ENCODE peak calls at places on chromosomes 16 and 17, in seven cellular contexts. T is mammary epithelial cell, A is suprapubic skin, S is kidney, F is cardiac fibroblast, G is RWPE1, B is PC-3. V is an unnamed sample.
A peak's percentile ranks its signal among the peaks of the same experiment; 100 is the strongest.

GRCh38 chr17:2909853-2910234 is 113.6 kb downstream of the RAP1GAP2 start:
- DNase-seq in T (no peak), A (no peak), S (no peak), F (no peak), G (no peak), B (no peak), V (no peak)

GRCh38 chr16:84266451-84266850 is 26.6 kb upstream of the KCNG4 start:
- DNase-seq in T (peak; percentile 44), A (no peak), S (no peak), F (peak; percentile 73), G (peak; percentile 62), B (peak; percentile 51), V (peak; percentile 71)

GRCh38 chr16:9128346-9129342 is 37.2 kb downstream of the HAPSTR1 start:
- DNase-seq in T (no peak), A (peak; percentile 69), S (no peak), F (no peak), G (no peak), B (no peak), V (peak; percentile 14)

GRCh38 chr16:82808036-82808435 is 181.3 kb downstream of the CDH13 start:
- DNase-seq in T (no peak), A (no peak), S (no peak), F (no peak), G (no peak), B (no peak), V (no peak)

GRCh38 chr16:55487048-55487803 is 8.2 kb downstream of the MMP2 start:
- DNase-seq in T (no peak), A (peak; percentile 86), S (no peak), F (peak; percentile 94), G (no peak), B (no peak), V (peak; percentile 53)

GRCh38 chr16:87952751-87953150 is 1.5 kb downstream of the BANP start:
- DNase-seq in T (no peak), A (no peak), S (peak; percentile 48), F (no peak), G (no peak), B (no peak), V (no peak)

GRCh38 chr17:21376835-21377690 is 906 bp downstream of the KCNJ12 start:
- DNase-seq in T (peak; percentile 23), A (no peak), S (no peak), F (peak; percentile 43), G (peak; percentile 39), B (peak; percentile 43), V (peak; percentile 11)

GRCh38 chr16:87834668-87835473 is 34.4 kb downstream of the SLC7A5 start:
- DNase-seq in T (no peak), A (no peak), S (no peak), F (no peak), G (no peak), B (no peak), V (no peak)

GRCh38 chr17:8243827-8244226 is 4.0 kb downstream of the CTC1 start:
- DNase-seq in T (no peak), A (no peak), S (peak; percentile 50), F (no peak), G (no peak), B (no peak), V (no peak)

GRCh38 chr17:9225305-9226101 is 204.2 kb downstream of the NTN1 start:
- DNase-seq in T (no peak), A (no peak), S (peak; percentile 66), F (no peak), G (no peak), B (no peak), V (no peak)

GRCh38 chr16:70579648-70580630 is 56.3 kb downstream of the SF3B3 start:
- DNase-seq in T (no peak), A (no peak), S (peak; percentile 83), F (no peak), G (no peak), B (no peak), V (no peak)

GRCh38 chr16:80997139-80997798 is 9.4 kb downstream of the CMC2 start:
- DNase-seq in T (no peak), A (no peak), S (no peak), F (peak; percentile 39), G (no peak), B (no peak), V (no peak)

GRCh38 chr16:4496305-4496704 is 20.1 kb downstream of the HMOX2 start:
- DNase-seq in T (peak; percentile 71), A (no peak), S (no peak), F (peak; percentile 59), G (peak; percentile 26), B (peak; percentile 60), V (peak; percentile 52)

GRCh38 chr17:83116783-83117555 is 37.6 kb downstream of the METRNL start:
- DNase-seq in T (no peak), A (peak; percentile 62), S (peak; percentile 43), F (no peak), G (no peak), B (no peak), V (no peak)

GRCh38 chr16:75244844-75245758 is 6.3 kb downstream of the BCAR1 start:
- DNase-seq in T (peak; percentile 94), A (no peak), S (peak; percentile 95), F (peak; percentile 97), G (peak; percentile 78), B (peak; percentile 94), V (peak; percentile 96)

GRCh38 chr16:75246504-75247205 is 4.8 kb downstream of the BCAR1 start:
- DNase-seq in T (no peak), A (no peak), S (no peak), F (peak; percentile 55), G (no peak), B (no peak), V (peak; percentile 96)

GRCh38 chr16:75241955-75242354 is 9.5 kb downstream of the BCAR1 start:
- DNase-seq in T (no peak), A (no peak), S (no peak), F (no peak), G (no peak), B (no peak), V (no peak)

GRCh38 chr16:75243667-75244224 is 7.7 kb downstream of the BCAR1 start:
- DNase-seq in T (no peak), A (no peak), S (no peak), F (no peak), G (no peak), B (no peak), V (no peak)

GRCh38 chr16:75244225-75244792 is 7.1 kb downstream of the BCAR1 start:
- DNase-seq in T (no peak), A (no peak), S (peak; percentile 89), F (peak; percentile 59), G (no peak), B (peak; percentile 27), V (no peak)
- TF ChIP-seq CTCF in T (no peak), A (no peak), S (no peak), F (no peak), G (no peak), B (no peak), V (no peak)

GRCh38 chr16:89294486-89294885 is 77.0 kb downstream of the ZNF778 start:
- DNase-seq in T (no peak), A (no peak), S (peak; percentile 59), F (no peak), G (no peak), B (no peak), V (no peak)

GRCh38 chr16:89295071-89295900 is 77.8 kb downstream of the ZNF778 start:
- DNase-seq in T (no peak), A (no peak), S (peak; percentile 78), F (no peak), G (no peak), B (no peak), V (no peak)

GRCh38 chr16:89291776-89292175 is 74.3 kb downstream of the ZNF778 start:
- DNase-seq in T (no peak), A (no peak), S (peak; percentile 51), F (no peak), G (no peak), B (no peak), V (no peak)

GRCh38 chr16:89292443-89293078 is 75.1 kb downstream of the ZNF778 start:
- DNase-seq in T (no peak), A (no peak), S (peak; percentile 53), F (no peak), G (no peak), B (no peak), V (no peak)

DNA sequence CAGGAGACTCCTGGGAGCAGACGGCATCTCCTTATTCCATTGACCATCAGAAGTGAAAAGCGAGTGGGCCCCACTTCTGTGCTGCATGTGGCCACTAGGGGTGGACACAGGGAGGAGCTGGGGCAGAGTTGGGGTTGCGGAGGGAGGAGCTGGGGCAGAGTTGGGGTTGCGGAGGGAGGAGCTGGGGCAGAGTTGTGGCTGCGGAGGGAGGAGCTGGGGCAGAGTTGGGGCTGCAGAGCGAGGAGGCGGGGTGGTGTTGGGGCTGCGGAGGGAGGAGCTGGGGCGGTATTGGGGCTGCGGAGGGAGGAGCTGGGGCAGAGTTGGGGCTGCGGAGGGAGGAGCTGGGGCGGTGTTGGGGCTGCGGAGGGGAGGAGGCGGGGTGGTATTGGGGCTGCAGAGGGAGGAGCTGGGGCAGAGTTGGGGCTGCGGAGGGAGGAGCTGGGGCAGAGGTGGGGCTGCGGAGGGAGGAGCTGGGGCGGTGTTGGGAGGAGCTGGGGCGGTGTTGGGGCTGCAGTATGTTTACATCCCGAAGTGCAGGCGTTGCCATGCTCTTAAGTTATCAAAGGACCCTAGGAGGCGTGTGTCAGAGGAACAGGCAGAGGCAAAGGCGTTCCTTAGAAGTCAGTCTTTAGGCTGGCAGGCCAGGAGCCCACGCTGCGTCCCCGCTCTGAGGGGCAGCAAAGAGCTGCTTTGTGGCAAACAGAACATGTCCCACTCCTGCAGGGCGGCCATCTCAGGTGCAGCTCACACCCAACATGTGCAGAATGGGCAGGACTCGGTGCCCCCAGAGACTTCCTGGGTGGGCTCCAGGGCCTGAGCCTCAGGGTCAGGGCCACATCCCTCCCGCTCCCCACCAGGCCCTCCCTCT is 76.0 kb downstream of the ZNF778 start:
- DNase-seq in T (no peak), A (no peak), S (peak; percentile 53), F (no peak), G (no peak), B (no peak), V (no peak)
- TF ChIP-seq CTCF in T (no peak), A (no peak), S (no peak), F (no peak), G (no peak), B (peak; percentile 21), V (peak; percentile 54)

GRCh38 chr17:72444517-72445054 is 323.8 kb downstream of the SOX9 start:
- DNase-seq in T (no peak), A (no peak), S (no peak), F (no peak), G (no peak), B (no peak), V (no peak)
- TF ChIP-seq CTCF in T (no peak), A (no peak), S (no peak), F (no peak), G (no peak), B (no peak), V (no peak)

DNA sequence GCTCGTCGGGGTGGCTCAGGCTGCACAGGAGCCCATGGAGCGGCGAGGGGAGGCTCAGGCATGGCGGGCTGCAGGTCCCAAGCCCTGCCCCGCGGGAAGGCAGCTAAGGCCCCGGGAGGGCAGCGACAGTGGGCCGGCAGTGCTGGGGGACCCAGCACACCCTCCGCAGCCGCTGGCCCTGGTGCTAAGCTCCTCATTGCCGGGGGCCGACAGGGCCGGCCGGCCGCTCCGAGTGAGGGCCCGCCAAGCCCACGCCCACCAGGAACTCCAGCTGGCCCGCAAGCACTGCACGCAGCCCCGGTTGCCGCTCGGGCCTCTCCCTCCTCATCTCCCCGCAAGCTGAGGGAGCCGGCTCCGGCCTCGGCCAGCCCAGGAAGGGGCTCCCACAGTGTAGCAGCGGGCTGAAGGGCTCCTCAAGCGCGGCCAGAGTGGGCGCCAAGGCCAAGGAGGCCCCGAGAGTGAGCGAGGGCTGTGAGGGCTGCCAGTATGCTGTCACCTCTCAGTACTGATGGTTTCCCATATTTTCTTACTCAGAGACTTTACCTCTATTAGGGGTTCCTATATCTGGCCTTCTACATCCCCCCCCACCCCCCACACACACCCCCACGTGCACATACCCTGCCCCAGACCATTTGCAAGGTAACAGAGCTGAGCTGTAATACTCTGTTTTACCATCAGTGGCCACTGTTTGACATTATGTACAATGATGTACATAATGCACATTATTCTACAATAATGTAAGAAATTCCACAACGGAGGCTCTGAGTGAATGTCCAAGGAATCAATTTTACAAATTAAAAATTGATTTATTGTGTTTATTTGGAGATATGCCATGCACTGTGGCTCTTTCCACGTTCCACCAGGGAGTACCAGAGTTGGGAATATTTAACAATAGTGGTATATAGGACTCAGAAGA is 3.7 kb upstream of the VAT1L start:
- DNase-seq in T (no peak), A (no peak), S (no peak), F (peak; percentile 18), G (no peak), B (peak; percentile 1), V (no peak)
- TF ChIP-seq CTCF in T (peak; percentile 24), A (no peak), S (peak; percentile 4), F (peak; percentile 25), G (no peak), B (peak; percentile 21), V (peak; percentile 34)